ENCODE peak calls at places on chromosomes 6 and 20, in six cellular contexts. C, H, Z, M, Y and I are unnamed samples.

GRCh38 chr20:5080384-5080877 is 39.3 kb downstream of the PCNA start:
- DNase-seq in H (peak), Z (no peak), M (peak), C (no peak), Y (no peak), I (peak)

GRCh38 chr6:119739776-119740175 is 390.2 kb upstream of the MAN1A1 start:
- DNase-seq in Y (no peak), H (no peak), C (no peak), M (no peak), Z (no peak), I (no peak)

GRCh38 chr6:44377971-44378370 is 9.5 kb upstream of the CDC5L start:
- DNase-seq in H (no peak), C (no peak), Y (no peak), M (no peak), Z (no peak), I (no peak)

GRCh38 chr6:122833229-122833556 is 44.1 kb downstream of the SMPDL3A start:
- DNase-seq in Y (peak), C (peak), H (no peak), Z (no peak), M (no peak), I (no peak)

GRCh38 chr6:9978480-9978879 is 436.4 kb downstream of the TFAP2A start:
- DNase-seq in C (no peak), H (no peak), Y (no peak), Z (no peak), M (no peak), I (no peak)

GRCh38 chr6:158040051-158040803 is 58.6 kb downstream of the SYNJ2 start:
- DNase-seq in H (peak), C (no peak), M (peak), Y (no peak), Z (no peak), I (peak)

GRCh38 chr6:89859744-89860143 is 30.1 kb downstream of the CASP8AP2 start:
- DNase-seq in Z (no peak), C (no peak), Y (no peak), H (no peak), M (no peak), I (no peak)

GRCh38 chr6:148999921-149000589 is 253.2 kb downstream of the UST start:
- DNase-seq in Z (peak), H (peak), M (no peak), Y (no peak), C (no peak), I (peak)

GRCh38 chr20:33667245-33668086 is 723 bp downstream of the ACTL10 start:
- DNase-seq in Z (no peak), H (no peak), Y (no peak), M (peak), C (peak), I (peak)

GRCh38 chr20:62358171-62358719 is 8.9 kb downstream of the LAMA5 start:
- DNase-seq in M (no peak), H (no peak), Z (no peak), Y (no peak), C (no peak), I (no peak)

GRCh38 chr20:20409326-20409725 is 41.4 kb downstream of the INSM1 start:
- DNase-seq in C (no peak), H (no peak), Z (no peak), M (no peak), Y (no peak), I (no peak)

GRCh38 chr6:38184041-38184779 is 364.7 kb downstream of the ZFAND3 start:
- DNase-seq in Z (peak), Y (no peak), H (no peak), C (peak), M (no peak), I (no peak)

GRCh38 chr20:32019156-32019510 is 8.9 kb downstream of the CCM2L start:
- DNase-seq in Y (peak), M (no peak), C (peak), H (no peak), Z (peak), I (no peak)

GRCh38 chr20:57471496-57472210 is 53.3 kb downstream of the CTCFL start:
- DNase-seq in M (no peak), C (no peak), H (no peak), Y (no peak), Z (no peak), I (no peak)
- H4K91ac ChIP-seq in M (peak), C (no peak), H (no peak), Y (no peak), Z (peak), I (no peak)

GRCh38 chr20:15378151-15378550 is 1040.7 kb upstream of the FLRT3 start:
- DNase-seq in M (no peak), Y (no peak), H (no peak), Z (no peak), C (no peak), I (no peak)
- H4K91ac ChIP-seq in M (no peak), Y (no peak), H (no peak), Z (no peak), C (no peak), I (no peak)

GRCh38 chr20:7716286-7716972 is 223.8 kb downstream of the HAO1 start:
- DNase-seq in H (no peak), M (no peak), C (no peak), Y (no peak), Z (no peak), I (no peak)
- H4K91ac ChIP-seq in H (no peak), M (no peak), C (no peak), Y (no peak), Z (no peak), I (no peak)

GRCh38 chr20:51488331-51488730 is 54.2 kb downstream of the NFATC2 start:
- DNase-seq in Z (no peak), C (no peak), M (no peak), Y (no peak), H (no peak), I (no peak)

GRCh38 chr20:51484141-51484815 is 58.2 kb downstream of the NFATC2 start:
- DNase-seq in Z (no peak), Y (no peak), C (no peak), M (no peak), H (no peak), I (no peak)

GRCh38 chr20:51487076-51487475 is 55.4 kb downstream of the NFATC2 start:
- DNase-seq in Z (no peak), Y (no peak), H (no peak), M (no peak), C (no peak), I (no peak)

GRCh38 chr20:51487525-51488279 is 54.8 kb downstream of the NFATC2 start:
- DNase-seq in Y (no peak), H (peak), Z (no peak), C (no peak), M (no peak), I (peak)

GRCh38 chr20:51486197-51487005 is 56.1 kb downstream of the NFATC2 start:
- DNase-seq in M (no peak), Z (no peak), H (peak), C (no peak), Y (no peak), I (peak)
- H4K91ac ChIP-seq in M (no peak), Z (no peak), H (no peak), C (no peak), Y (no peak), I (no peak)

GRCh38 chr20:38836991-38837390 is 31.5 kb downstream of the PPP1R16B start:
- DNase-seq in Z (no peak), C (no peak), H (no peak), Y (no peak), M (no peak), I (no peak)

GRCh38 chr20:38835792-38836191 is 30.3 kb downstream of the PPP1R16B start:
- DNase-seq in C (no peak), Z (no peak), M (no peak), H (no peak), Y (no peak), I (no peak)

GRCh38 chr20:38839563-38839962 is 34.1 kb downstream of the PPP1R16B start:
- DNase-seq in Y (no peak), C (no peak), Z (no peak), H (no peak), M (no peak), I (no peak)

GRCh38 chr20:38840053-38840893 is 34.8 kb downstream of the PPP1R16B start:
- DNase-seq in C (no peak), M (no peak), H (no peak), Y (no peak), Z (no peak), I (no peak)

GRCh38 chr20:38838326-38838725 is 32.8 kb downstream of the PPP1R16B start:
- DNase-seq in H (no peak), Z (no peak), M (no peak), Y (no peak), C (no peak), I (no peak)
- H4K91ac ChIP-seq in H (no peak), Z (no peak), M (no peak), Y (no peak), C (no peak), I (no peak)

DNA sequence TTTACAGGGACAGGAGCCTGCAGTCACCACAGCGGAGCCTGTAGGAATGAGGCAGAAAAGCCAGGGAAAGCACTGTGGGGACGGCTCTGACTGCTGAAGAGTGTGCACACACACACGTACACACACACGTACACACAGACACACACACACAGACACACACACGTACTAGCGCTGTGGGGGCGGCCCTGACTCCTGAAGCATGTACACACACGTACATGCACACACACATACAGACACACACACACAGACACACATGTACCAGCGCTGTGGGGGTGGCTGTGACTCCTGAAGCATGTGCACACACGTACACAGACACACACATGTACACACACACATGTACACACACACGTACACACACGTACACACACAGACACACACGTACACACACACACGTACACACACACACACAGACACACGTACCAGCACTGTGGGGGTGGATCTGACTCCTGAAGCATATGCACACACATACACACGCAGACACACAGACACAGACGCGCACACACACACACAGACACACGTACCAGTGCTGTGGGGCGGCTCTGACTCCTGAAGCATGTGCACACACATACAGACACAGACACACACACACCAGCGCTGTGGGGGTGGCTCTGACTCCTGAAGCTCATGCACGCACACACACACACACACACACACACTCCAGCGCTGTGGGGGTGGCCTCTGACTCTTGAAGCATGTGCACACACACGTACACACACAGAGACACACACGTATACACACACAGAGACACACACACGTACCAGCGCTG is 127.3 kb downstream of the DLL1 start:
- DNase-seq in Z (no peak), Y (no peak), M (no peak), H (no peak), C (no peak), I (no peak)
- H4K91ac ChIP-seq in Z (no peak), Y (peak), M (no peak), H (peak), C (no peak), I (no peak)

GRCh38 chr6:22053385-22053997 is 243.3 kb downstream of the PRL start:
- DNase-seq in C (no peak), Z (no peak), Y (no peak), M (no peak), H (no peak), I (no peak)

GRCh38 chr6:22057962-22058361 is 238.9 kb downstream of the PRL start:
- DNase-seq in Y (no peak), M (no peak), H (no peak), Z (no peak), C (no peak), I (peak)

DNA sequence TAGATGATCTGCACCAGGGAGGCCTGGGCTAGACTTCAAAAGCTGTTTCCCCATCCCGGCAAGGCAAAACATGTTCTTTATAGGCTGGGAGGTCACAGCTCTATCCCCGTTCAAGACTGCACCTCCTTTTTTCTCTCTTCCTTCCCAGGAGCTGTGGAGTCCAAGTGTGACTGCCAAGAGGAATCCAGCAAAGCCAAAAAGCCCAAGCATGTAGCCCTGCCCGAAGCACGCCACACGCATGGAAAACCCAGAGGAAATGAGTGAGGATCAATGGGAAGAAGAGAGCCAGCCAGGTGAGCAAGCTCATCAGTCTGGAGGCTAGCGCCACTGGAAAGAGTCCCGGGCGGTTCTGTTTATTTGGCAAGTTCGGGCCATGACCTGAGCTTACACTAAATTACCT is 240.4 kb downstream of the PRL start:
- DNase-seq in H (no peak), M (no peak), C (no peak), Y (no peak), Z (no peak), I (no peak)
- H4K91ac ChIP-seq in H (no peak), M (no peak), C (no peak), Y (no peak), Z (no peak), I (no peak)